ENCODE peak calls at places on chromosome 22, in seven cellular contexts. S, O, N, U, I, D and X are unnamed samples.

GRCh38 chr22:50726643-50727340 is 11.2 kb upstream of the ACR start:
- DNase-seq in U (no peak), I (no peak), S (no peak), O (no peak), N (no peak), D (no peak), X (no peak)

GRCh38 chr22:19767427-19768380 is 7.1 kb downstream of the TBX1 start:
- DNase-seq in U (no peak), O (no peak), I (no peak), N (no peak), S (peak), D (no peak), X (no peak)

GRCh38 chr22:40463017-40463631 is 92.7 kb downstream of the SGSM3 start:
- DNase-seq in D (no peak), I (no peak), N (no peak), S (no peak), U (no peak), O (no peak), X (peak)

GRCh38 chr22:45882881-45883810 is 93.8 kb downstream of the WNT7B start:
- DNase-seq in I (no peak), S (peak), N (no peak), D (no peak), O (no peak), U (no peak), X (no peak)

GRCh38 chr22:32531955-32532818 is 57.6 kb downstream of the FBXO7 start:
- DNase-seq in I (peak), N (peak), U (peak), S (peak), D (peak), O (no peak), X (no peak)

GRCh38 chr22:26174280-26174679 is 5.0 kb downstream of the SEZ6L start:
- DNase-seq in I (no peak), D (no peak), O (no peak), U (no peak), N (no peak), S (no peak), X (no peak)

GRCh38 chr22:28911279-28911640 is 27.9 kb downstream of the ZNRF3 start:
- DNase-seq in O (no peak), U (no peak), N (no peak), S (no peak), D (no peak), I (no peak), X (no peak)

GRCh38 chr22:50399751-50400331 is 56.7 kb downstream of the PPP6R2 start:
- DNase-seq in N (peak), S (peak), U (no peak), D (peak), O (no peak), I (no peak), X (no peak)

GRCh38 chr22:46353483-46354105 is 18.1 kb downstream of the TRMU start:
- DNase-seq in U (no peak), O (no peak), I (no peak), S (no peak), D (no peak), N (peak), X (no peak)

GRCh38 chr22:44493206-44493605 is 4.8 kb downstream of the RTL6 start:
- DNase-seq in O (no peak), D (no peak), N (no peak), I (no peak), S (no peak), U (no peak), X (no peak)

GRCh38 chr22:19448739-19449421 is 1.4 kb upstream of the C22orf39 start:
- DNase-seq in I (no peak), O (no peak), U (no peak), D (no peak), N (no peak), S (no peak), X (peak)

GRCh38 chr22:47548953-47549740 is 786.7 kb downstream of the TBC1D22A start:
- DNase-seq in S (no peak), D (no peak), U (peak), I (no peak), N (no peak), O (no peak), X (no peak)

GRCh38 chr22:42301072-42301741 is 30.8 kb upstream of the TCF20 start:
- DNase-seq in S (no peak), N (no peak), I (no peak), U (no peak), O (no peak), D (no peak), X (no peak)

GRCh38 chr22:47605886-47606285 is 843.4 kb downstream of the TBC1D22A start:
- DNase-seq in S (no peak), I (no peak), N (no peak), O (no peak), D (no peak), U (peak), X (no peak)

GRCh38 chr22:32079110-32080089 is 36.3 kb downstream of the SLC5A1 start:
- DNase-seq in S (peak), N (peak), D (peak), O (peak), U (no peak), I (peak), X (no peak)

GRCh38 chr22:35154937-35155387 is 89.0 kb downstream of the ISX start:
- DNase-seq in U (no peak), N (peak), S (peak), D (peak), O (peak), I (peak), X (peak)

GRCh38 chr22:19197997-19198865 is 19.7 kb upstream of the SLC25A1 start:
- DNase-seq in O (no peak), U (no peak), S (no peak), N (no peak), I (no peak), D (no peak), X (no peak)

GRCh38 chr22:48299801-48300200 is 1527.9 kb downstream of the BRD1 start:
- DNase-seq in N (no peak), U (no peak), S (no peak), I (no peak), D (no peak), O (no peak), X (no peak)

GRCh38 chr22:33007485-33007884 is 50.7 kb downstream of the SYN3 start:
- DNase-seq in D (no peak), S (no peak), O (no peak), N (no peak), U (no peak), I (no peak), X (no peak)

GRCh38 chr22:50441428-50441993 is 33.3 kb downstream of the SBF1 start:
- DNase-seq in I (no peak), N (no peak), S (no peak), D (no peak), U (no peak), O (no peak), X (no peak)

GRCh38 chr22:36405671-36406070 is 17.9 kb upstream of the MYH9 start:
- DNase-seq in D (peak), I (no peak), S (peak), U (no peak), O (no peak), N (no peak), X (no peak)
- TF ChIP-seq CTCF in D (no peak), I (no peak), S (no peak), U (no peak), O (no peak), N (no peak), X (no peak)

DNA sequence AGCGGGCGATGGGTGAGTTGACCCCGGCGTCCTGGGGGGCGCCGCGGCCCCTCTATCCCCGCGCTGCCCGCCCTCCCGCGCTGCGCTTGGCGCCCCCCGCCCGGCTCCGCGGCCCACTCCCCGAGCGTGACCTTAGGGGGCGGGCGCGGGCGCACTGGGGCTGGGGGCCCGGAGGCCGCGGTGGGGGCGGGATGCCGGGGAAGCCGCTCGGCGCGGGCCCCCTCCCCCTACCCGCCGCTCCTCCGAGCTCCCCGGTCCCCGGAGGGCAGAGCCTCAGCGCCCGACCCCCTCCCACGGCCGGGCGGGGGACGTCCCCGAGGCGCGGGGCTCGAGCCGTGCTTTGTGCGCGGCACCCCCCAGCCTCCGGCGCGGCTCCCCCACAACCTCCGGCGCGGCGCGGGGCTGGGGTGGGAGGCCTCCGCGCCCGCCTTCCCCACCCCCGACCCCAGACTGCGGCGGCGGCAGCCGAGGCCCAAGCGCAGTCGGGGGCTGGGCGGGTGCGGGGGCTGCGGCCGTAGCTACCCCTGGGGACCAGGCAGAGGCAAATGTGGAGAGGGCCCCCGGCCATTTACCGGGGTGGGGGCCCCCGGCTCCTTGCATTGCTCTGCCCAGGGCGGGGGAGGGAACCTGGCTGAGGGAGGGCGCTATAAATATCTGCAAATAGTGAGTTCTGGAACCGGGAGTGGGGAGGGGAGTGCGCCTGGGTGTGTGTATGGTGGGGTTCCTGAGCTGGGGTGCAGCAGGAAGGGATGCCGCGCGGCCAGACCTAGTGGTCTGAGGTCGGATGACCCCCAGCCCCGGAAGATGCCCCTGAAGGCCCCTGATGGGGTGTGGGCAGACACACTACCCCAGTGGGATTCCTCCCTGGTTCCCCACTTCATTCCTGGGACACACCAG is 982 bp downstream of the MGAT3 start:
- DNase-seq in S (no peak), D (no peak), O (no peak), I (no peak), N (no peak), U (no peak), X (no peak)
- H3K4me3 ChIP-seq in S (no peak), D (no peak), O (peak), I (peak), N (no peak), U (peak), X (peak)

GRCh38 chr22:17540481-17540880 is 22.8 kb upstream of the SLC25A18 start:
- DNase-seq in S (no peak), O (no peak), I (no peak), D (no peak), N (no peak), U (no peak), X (no peak)
- TF ChIP-seq CTCF in S (no peak), O (no peak), I (no peak), D (no peak), N (no peak), U (no peak), X (peak)

GRCh38 chr22:22042009-22042408 is 59.4 kb upstream of the TOP3B start:
- DNase-seq in I (peak), D (no peak), N (no peak), U (no peak), S (no peak), O (no peak), X (no peak)
- H3K4me3 ChIP-seq in I (no peak), D (no peak), N (no peak), U (no peak), S (no peak), O (no peak), X (no peak)

GRCh38 chr22:38214248-38215056 is 12.7 kb downstream of the MAFF start:
- DNase-seq in D (peak), S (no peak), U (no peak), I (peak), N (no peak), O (no peak), X (no peak)
- TF ChIP-seq CTCF in D (no peak), S (no peak), U (no peak), I (no peak), N (no peak), O (no peak), X (no peak)

DNA sequence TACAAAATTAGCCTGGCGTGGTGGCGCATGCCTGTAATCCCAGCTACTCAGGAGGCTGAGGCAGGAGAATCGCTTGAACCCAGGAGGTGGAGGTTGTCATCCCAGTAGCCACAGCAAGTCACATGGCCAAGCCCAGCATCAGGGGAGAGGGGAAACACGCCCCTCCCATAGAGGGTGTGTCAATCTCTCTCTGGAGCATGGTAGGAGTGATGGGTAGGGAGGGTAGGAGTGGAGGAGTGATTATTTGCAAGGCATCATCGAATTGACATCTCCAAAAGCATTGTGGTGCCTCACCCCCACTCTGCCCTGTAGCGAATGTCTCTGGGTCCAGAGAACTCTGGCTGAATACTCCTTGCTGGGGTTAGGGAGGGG is 6.1 kb upstream of the SSTR3 start:
- DNase-seq in I (no peak), O (no peak), U (no peak), D (no peak), S (no peak), N (no peak), X (no peak)
- H3K4me3 ChIP-seq in I (no peak), O (no peak), U (no peak), D (no peak), S (no peak), N (no peak), X (peak)

DNA sequence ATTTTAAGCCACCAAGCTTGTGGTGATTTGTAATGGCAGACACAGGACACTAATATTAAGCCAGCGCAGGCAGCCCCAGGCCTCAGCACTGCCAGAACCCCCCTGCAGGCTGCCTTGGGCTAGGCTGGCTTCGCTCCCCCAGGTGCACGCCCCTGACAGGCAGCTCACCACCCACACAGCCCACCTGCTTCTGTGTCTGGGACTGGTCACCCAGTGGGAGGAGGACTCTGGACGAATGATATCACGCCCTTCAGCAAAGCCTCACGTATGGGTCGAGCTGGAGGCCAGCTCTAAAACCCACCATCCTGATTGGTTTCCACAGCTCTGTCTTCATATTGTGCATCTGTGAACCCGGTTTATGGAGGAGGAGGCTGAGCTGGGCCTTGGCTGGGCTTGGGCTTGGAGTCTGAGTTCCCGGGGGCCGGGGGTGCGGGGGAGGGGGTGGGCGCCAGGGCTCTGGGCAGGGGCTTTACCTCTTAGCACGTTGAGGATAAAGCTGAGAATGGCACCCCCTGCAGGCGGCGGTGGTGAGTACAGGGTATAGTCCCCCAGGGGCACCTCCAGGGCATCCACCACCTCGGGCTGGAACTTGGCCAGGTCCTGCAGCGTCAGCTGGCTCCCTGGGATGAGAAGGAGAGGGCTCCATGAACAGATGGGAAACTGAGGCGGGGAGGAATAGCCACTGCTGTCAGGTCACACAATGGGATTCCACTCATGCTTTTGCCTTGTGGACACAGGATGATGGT is 13.8 kb downstream of the GGT5 start:
- DNase-seq in S (no peak), O (no peak), D (no peak), I (no peak), U (no peak), N (no peak), X (no peak)
- TF ChIP-seq CTCF in S (peak), O (peak), D (no peak), I (peak), U (no peak), N (peak), X (peak)